ENCODE peak calls at places on chromosome 21, in seven cellular contexts. One of them, this sample, is unnamed.

GRCh38 chr21:44910229-44911065 is 10.3 kb downstream of the ITGB2 start:
- DNase-seq in IMR-90: no peak
- DNase-seq in A673: no peak
- DNase-seq in suprapubic skin: no peak
- DNase-seq in colonic mucosa: no peak
- DNase-seq in testis: no peak
- DNase-seq in endothelial cell of umbilical vein: no peak
- DNase-seq in this sample: no peak

GRCh38 chr21:35257413-35257812 is 208.3 kb upstream of the RUNX1 start:
- DNase-seq in testis: peak; percentile 26
- DNase-seq in suprapubic skin: no peak
- DNase-seq in endothelial cell of umbilical vein: peak; percentile 97
- DNase-seq in A673: peak; percentile 18
- DNase-seq in colonic mucosa: peak; percentile 51
- DNase-seq in IMR-90: peak; percentile 96
- DNase-seq in this sample: peak; percentile 95

GRCh38 chr21:41460578-41461527 is 34.8 kb downstream of the MX1 start:
- DNase-seq in A673: peak; percentile 55
- DNase-seq in IMR-90: peak; percentile 72
- DNase-seq in testis: peak; percentile 87
- DNase-seq in suprapubic skin: peak; percentile 88
- DNase-seq in colonic mucosa: peak; percentile 75
- DNase-seq in endothelial cell of umbilical vein: peak; percentile 56
- DNase-seq in this sample: peak; percentile 36

GRCh38 chr21:45971487-45972352 is 9.8 kb upstream of the COL6A1 start:
- DNase-seq in A673: peak; percentile 67
- DNase-seq in colonic mucosa: no peak
- DNase-seq in suprapubic skin: peak; percentile 96
- DNase-seq in testis: no peak
- DNase-seq in endothelial cell of umbilical vein: no peak
- DNase-seq in IMR-90: peak; percentile 87
- DNase-seq in this sample: no peak

GRCh38 chr21:15722591-15723324 is 7.0 kb upstream of the USP25 start:
- DNase-seq in endothelial cell of umbilical vein: no peak
- DNase-seq in IMR-90: no peak
- DNase-seq in suprapubic skin: no peak
- DNase-seq in A673: no peak
- DNase-seq in testis: no peak
- DNase-seq in colonic mucosa: no peak
- DNase-seq in this sample: peak; percentile 11

GRCh38 chr21:45979141-45979631 is 2.4 kb upstream of the COL6A1 start:
- DNase-seq in IMR-90: no peak
- DNase-seq in A673: no peak
- DNase-seq in endothelial cell of umbilical vein: no peak
- DNase-seq in testis: no peak
- DNase-seq in suprapubic skin: no peak
- DNase-seq in colonic mucosa: no peak
- DNase-seq in this sample: no peak

GRCh38 chr21:28758042-28758882 is 234.4 kb downstream of the LTN1 start:
- DNase-seq in colonic mucosa: no peak
- DNase-seq in testis: no peak
- DNase-seq in A673: no peak
- DNase-seq in IMR-90: no peak
- DNase-seq in suprapubic skin: no peak
- DNase-seq in endothelial cell of umbilical vein: no peak
- DNase-seq in this sample: no peak

GRCh38 chr21:38211321-38211720 is 45.5 kb upstream of the KCNJ15 start:
- DNase-seq in suprapubic skin: no peak
- DNase-seq in endothelial cell of umbilical vein: no peak
- DNase-seq in colonic mucosa: no peak
- DNase-seq in A673: no peak
- DNase-seq in testis: no peak
- DNase-seq in IMR-90: no peak
- DNase-seq in this sample: no peak

GRCh38 chr21:45994738-45995685 is 13.4 kb downstream of the COL6A1 start:
- DNase-seq in endothelial cell of umbilical vein: no peak
- DNase-seq in IMR-90: no peak
- DNase-seq in A673: no peak
- DNase-seq in colonic mucosa: peak; percentile 14
- DNase-seq in testis: peak; percentile 12
- DNase-seq in suprapubic skin: peak; percentile 68
- DNase-seq in this sample: no peak

GRCh38 chr21:44966135-44967081 is 26.6 kb downstream of the SLX9 start:
- DNase-seq in A673: peak; percentile 89
- DNase-seq in IMR-90: no peak
- DNase-seq in colonic mucosa: no peak
- DNase-seq in testis: no peak
- DNase-seq in endothelial cell of umbilical vein: no peak
- DNase-seq in suprapubic skin: no peak
- DNase-seq in this sample: no peak

GRCh38 chr21:26421724-26422123 is 151.4 kb downstream of the CYYR1 start:
- DNase-seq in colonic mucosa: no peak
- DNase-seq in testis: no peak
- DNase-seq in IMR-90: no peak
- DNase-seq in A673: no peak
- DNase-seq in suprapubic skin: no peak
- DNase-seq in endothelial cell of umbilical vein: no peak
- DNase-seq in this sample: peak; percentile 26

GRCh38 chr21:46152939-46153258 is 2.5 kb downstream of the FTCD start:
- DNase-seq in suprapubic skin: peak; percentile 75
- DNase-seq in testis: no peak
- DNase-seq in A673: no peak
- DNase-seq in endothelial cell of umbilical vein: no peak
- DNase-seq in IMR-90: no peak
- DNase-seq in colonic mucosa: no peak
- DNase-seq in this sample: no peak

GRCh38 chr21:34852438-34852837 is 183.6 kb downstream of the CLIC6 start:
- DNase-seq in colonic mucosa: no peak
- DNase-seq in suprapubic skin: no peak
- DNase-seq in A673: no peak
- DNase-seq in endothelial cell of umbilical vein: no peak
- DNase-seq in testis: no peak
- DNase-seq in IMR-90: no peak
- DNase-seq in this sample: no peak

GRCh38 chr21:31159808-31160207 is 121.5 kb upstream of the KRTAP19-8 start:
- DNase-seq in A673: no peak
- DNase-seq in suprapubic skin: no peak
- DNase-seq in IMR-90: no peak
- DNase-seq in endothelial cell of umbilical vein: no peak
- DNase-seq in colonic mucosa: no peak
- DNase-seq in testis: no peak
- DNase-seq in this sample: no peak

GRCh38 chr21:31218830-31219608 is 125.0 kb downstream of the TIAM1 start:
- DNase-seq in IMR-90: peak; percentile 29
- DNase-seq in endothelial cell of umbilical vein: no peak
- DNase-seq in suprapubic skin: peak; percentile 82
- DNase-seq in testis: peak; percentile 84
- DNase-seq in colonic mucosa: peak; percentile 66
- DNase-seq in A673: peak; percentile 1
- DNase-seq in this sample: peak; percentile 92

GRCh38 chr21:45084121-45084520 is 9.7 kb downstream of the ADARB1 start:
- DNase-seq in IMR-90: no peak
- DNase-seq in testis: no peak
- DNase-seq in suprapubic skin: no peak
- DNase-seq in colonic mucosa: no peak
- DNase-seq in A673: no peak
- DNase-seq in endothelial cell of umbilical vein: no peak
- DNase-seq in this sample: no peak

GRCh38 chr21:46011267-46011967 is 29.8 kb downstream of the COL6A1 start:
- DNase-seq in suprapubic skin: no peak
- DNase-seq in A673: no peak
- DNase-seq in IMR-90: no peak
- DNase-seq in testis: no peak
- DNase-seq in endothelial cell of umbilical vein: no peak
- DNase-seq in colonic mucosa: peak; percentile 13
- DNase-seq in this sample: no peak

GRCh38 chr21:38075833-38076567 is 159.7 kb upstream of the KCNJ6 start:
- DNase-seq in colonic mucosa: no peak
- DNase-seq in A673: peak; percentile 2
- DNase-seq in endothelial cell of umbilical vein: no peak
- DNase-seq in IMR-90: no peak
- DNase-seq in testis: no peak
- DNase-seq in suprapubic skin: no peak
- DNase-seq in this sample: no peak

GRCh38 chr21:42674351-42674940 is 21.0 kb downstream of the PDE9A start:
- DNase-seq in testis: peak; percentile 85
- DNase-seq in endothelial cell of umbilical vein: no peak
- DNase-seq in IMR-90: no peak
- DNase-seq in suprapubic skin: no peak
- DNase-seq in colonic mucosa: no peak
- DNase-seq in A673: peak; percentile 86
- DNase-seq in this sample: no peak

GRCh38 chr21:43727571-43728466 is 8.9 kb downstream of the PDXK start:
- DNase-seq in IMR-90: peak; percentile 22
- DNase-seq in testis: peak; percentile 80
- DNase-seq in A673: no peak
- DNase-seq in colonic mucosa: no peak
- DNase-seq in endothelial cell of umbilical vein: no peak
- DNase-seq in suprapubic skin: no peak
- DNase-seq in this sample: no peak
- H3K4me1 ChIP-seq in IMR-90: peaks cover 23% of the 10 kb centered on the region
- H3K4me1 ChIP-seq in testis: peaks cover 52% of the 10 kb centered on the region
- H3K4me1 ChIP-seq in A673: peaks cover 71% of the 10 kb centered on the region
- H3K4me1 ChIP-seq in colonic mucosa: peaks cover 28% of the 10 kb centered on the region
- H3K4me1 ChIP-seq in endothelial cell of umbilical vein: peaks cover 38% of the 10 kb centered on the region
- H3K4me1 ChIP-seq in suprapubic skin: peaks cover 68% of the 10 kb centered on the region
- H3K4me1 ChIP-seq in this sample: peaks cover 62% of the 10 kb centered on the region

DNA sequence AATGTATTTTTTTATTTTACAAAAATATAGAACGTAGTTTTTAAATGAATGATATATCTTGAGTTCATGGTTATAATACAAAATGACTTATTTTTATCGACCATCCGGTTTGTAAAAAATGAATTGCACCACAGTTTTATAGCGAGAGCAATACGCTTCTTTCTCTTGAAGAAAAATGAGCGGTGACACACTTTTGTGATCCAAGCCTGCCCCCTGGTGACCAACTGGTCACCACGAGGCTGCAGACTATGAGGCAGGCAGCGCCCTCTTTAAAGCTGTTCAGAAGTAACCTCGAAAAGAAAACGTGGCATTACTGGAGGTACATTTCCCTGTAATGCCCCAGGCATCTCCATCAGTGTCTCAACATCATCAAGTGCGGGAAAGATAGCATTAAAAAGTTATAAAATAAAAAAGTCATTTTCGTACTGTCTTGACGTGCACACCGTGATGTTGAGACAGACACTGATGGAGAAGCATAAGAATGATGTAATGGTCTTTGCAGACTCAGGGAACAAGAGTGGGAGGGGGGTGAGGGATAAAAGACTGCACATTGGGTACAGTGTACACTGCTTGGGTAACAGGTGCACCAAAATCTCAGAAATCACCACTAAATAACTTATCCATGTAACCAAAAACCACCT is 734.2 kb upstream of the ADAMTS5 start:
- DNase-seq in testis: peak; percentile 90
- DNase-seq in colonic mucosa: peak; percentile 87
- DNase-seq in A673: peak; percentile 84
- DNase-seq in suprapubic skin: peak; percentile 85
- DNase-seq in endothelial cell of umbilical vein: peak; percentile 81
- DNase-seq in IMR-90: peak; percentile 88
- DNase-seq in this sample: peak; percentile 77
- TF ChIP-seq CTCF in testis: peak; percentile 85
- TF ChIP-seq CTCF in colonic mucosa: peak; percentile 65
- TF ChIP-seq CTCF in A673: peak; percentile 86
- TF ChIP-seq CTCF in suprapubic skin: peak; percentile 92
- TF ChIP-seq CTCF in endothelial cell of umbilical vein: peak; percentile 78
- TF ChIP-seq CTCF in IMR-90: peak; percentile 98
- TF ChIP-seq CTCF in this sample: peak; percentile 76

GRCh38 chr21:36647279-36648093 is 51.4 kb upstream of the SIM2 start:
- DNase-seq in endothelial cell of umbilical vein: peak; percentile 65
- DNase-seq in testis: no peak
- DNase-seq in colonic mucosa: no peak
- DNase-seq in suprapubic skin: no peak
- DNase-seq in IMR-90: peak; percentile 48
- DNase-seq in A673: peak; percentile 80
- DNase-seq in this sample: no peak
- H3K4me1 ChIP-seq in endothelial cell of umbilical vein: peaks cover 20% of the 10 kb centered on the region
- H3K4me1 ChIP-seq in testis: no peaks in the 10 kb centered on the region
- H3K4me1 ChIP-seq in colonic mucosa: no peaks in the 10 kb centered on the region
- H3K4me1 ChIP-seq in suprapubic skin: no peaks in the 10 kb centered on the region
- H3K4me1 ChIP-seq in IMR-90: peaks cover 3% of the 10 kb centered on the region
- H3K4me1 ChIP-seq in A673: peaks cover 20% of the 10 kb centered on the region
- H3K4me1 ChIP-seq in this sample: no peaks in the 10 kb centered on the region

GRCh38 chr21:37060296-37060695 is 12.6 kb downstream of the PIGP start:
- DNase-seq in endothelial cell of umbilical vein: peak; percentile 77
- DNase-seq in IMR-90: peak; percentile 98
- DNase-seq in testis: peak; percentile 51
- DNase-seq in suprapubic skin: no peak
- DNase-seq in A673: peak; percentile 96
- DNase-seq in colonic mucosa: peak; percentile 74
- DNase-seq in this sample: peak; percentile 90
- TF ChIP-seq CTCF in endothelial cell of umbilical vein: no peak
- TF ChIP-seq CTCF in IMR-90: peak; percentile 23
- TF ChIP-seq CTCF in testis: no peak
- TF ChIP-seq CTCF in suprapubic skin: no peak
- TF ChIP-seq CTCF in A673: no peak
- TF ChIP-seq CTCF in colonic mucosa: no peak
- TF ChIP-seq CTCF in this sample: peak; percentile 7

GRCh38 chr21:19704832-19705231 is 1293.4 kb upstream of the NCAM2 start:
- DNase-seq in suprapubic skin: no peak
- DNase-seq in testis: no peak
- DNase-seq in endothelial cell of umbilical vein: no peak
- DNase-seq in A673: no peak
- DNase-seq in colonic mucosa: no peak
- DNase-seq in IMR-90: no peak
- DNase-seq in this sample: no peak
- H3K4me1 ChIP-seq in suprapubic skin: no peaks in the 10 kb centered on the region
- H3K4me1 ChIP-seq in testis: no peaks in the 10 kb centered on the region
- H3K4me1 ChIP-seq in endothelial cell of umbilical vein: no peaks in the 10 kb centered on the region
- H3K4me1 ChIP-seq in A673: no peaks in the 10 kb centered on the region
- H3K4me1 ChIP-seq in colonic mucosa: no peaks in the 10 kb centered on the region
- H3K4me1 ChIP-seq in IMR-90: no peaks in the 10 kb centered on the region
- H3K4me1 ChIP-seq in this sample: no peaks in the 10 kb centered on the region

DNA sequence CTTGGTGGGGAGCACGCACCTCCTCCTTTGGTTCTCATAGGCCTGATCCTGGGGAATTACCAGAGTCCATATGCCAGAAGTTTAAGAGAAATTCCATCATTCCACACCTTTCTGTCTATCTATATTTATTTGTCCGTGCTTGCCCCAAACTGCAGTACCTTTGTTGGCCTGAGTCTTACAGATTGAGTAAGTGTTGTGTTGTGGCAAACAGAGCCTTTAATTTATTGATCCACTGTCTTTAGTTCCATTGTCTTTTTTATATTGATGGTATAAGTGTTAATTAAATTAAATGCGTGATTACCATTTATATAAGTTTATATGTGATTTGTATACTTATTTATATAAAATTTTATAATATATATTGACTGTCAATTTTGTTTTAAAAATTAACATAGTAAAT is 4.9 kb downstream of the SH3BGR start:
- DNase-seq in A673: no peak
- DNase-seq in endothelial cell of umbilical vein: no peak
- DNase-seq in testis: no peak
- DNase-seq in IMR-90: no peak
- DNase-seq in suprapubic skin: no peak
- DNase-seq in colonic mucosa: no peak
- DNase-seq in this sample: no peak
- TF ChIP-seq CTCF in A673: peak; percentile 7
- TF ChIP-seq CTCF in endothelial cell of umbilical vein: peak; percentile 15
- TF ChIP-seq CTCF in testis: peak; percentile 6
- TF ChIP-seq CTCF in IMR-90: no peak
- TF ChIP-seq CTCF in suprapubic skin: no peak
- TF ChIP-seq CTCF in colonic mucosa: no peak
- TF ChIP-seq CTCF in this sample: peak; percentile 45

This sample was measured in mammary epithelial cell.